ENCODE peak calls at places on chromosomes 16 and 17, in four cellular contexts. One of them, this sample, is unnamed.

GRCh38 chr16:4371481-4372314 is at the start of gene VASN:
- DNase-seq in pancreas: peak
- DNase-seq in PC-3: peak
- DNase-seq in Panc1: no peak
- DNase-seq in this sample: no peak

GRCh38 chr16:57720142-57720575 is 15.4 kb upstream of the KATNB1 start:
- DNase-seq in pancreas: peak
- DNase-seq in PC-3: peak
- DNase-seq in Panc1: no peak
- DNase-seq in this sample: no peak

GRCh38 chr17:70028397-70028796 is 46.6 kb upstream of the KCNJ16 start:
- DNase-seq in pancreas: no peak
- DNase-seq in PC-3: no peak
- DNase-seq in Panc1: no peak
- DNase-seq in this sample: no peak

GRCh38 chr16:86307518-86307903 is 202.8 kb upstream of the FOXF1 start:
- DNase-seq in pancreas: no peak
- DNase-seq in PC-3: peak
- DNase-seq in Panc1: no peak
- DNase-seq in this sample: peak

GRCh38 chr16:67897231-67897630 is 4.2 kb downstream of the PSKH1 start:
- DNase-seq in pancreas: no peak
- DNase-seq in PC-3: no peak
- DNase-seq in Panc1: no peak
- DNase-seq in this sample: no peak

GRCh38 chr17:35046740-35047283 is 16.7 kb downstream of the RFFL start:
- DNase-seq in pancreas: no peak
- DNase-seq in PC-3: no peak
- DNase-seq in Panc1: no peak
- DNase-seq in this sample: no peak

GRCh38 chr17:82058230-82058854 is 6.6 kb downstream of the GPS1 start:
- DNase-seq in pancreas: no peak
- DNase-seq in PC-3: no peak
- DNase-seq in Panc1: no peak
- DNase-seq in this sample: no peak

GRCh38 chr17:18059283-18059682 is 20.1 kb downstream of the GID4 start:
- DNase-seq in pancreas: no peak
- DNase-seq in PC-3: peak
- DNase-seq in Panc1: no peak
- DNase-seq in this sample: peak

DNA sequence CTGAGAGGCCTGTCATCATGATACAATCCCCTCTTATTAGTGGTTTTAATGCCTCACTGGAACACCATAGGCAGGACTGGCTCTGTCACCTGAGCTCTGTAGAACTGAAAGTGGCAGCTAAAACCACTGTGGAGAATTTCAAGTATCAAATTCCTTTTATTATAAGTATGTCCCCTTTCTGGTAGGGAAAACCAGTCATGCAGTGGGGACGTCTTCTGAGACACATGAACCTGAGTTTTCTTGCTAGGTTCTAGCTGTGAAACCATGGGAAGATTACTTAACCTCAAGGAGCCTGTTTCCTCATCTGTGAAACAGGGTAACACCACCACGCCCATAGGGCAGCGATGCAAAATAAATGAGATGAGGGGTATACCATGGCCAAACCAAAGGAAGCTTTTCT is 4.7 kb downstream of the VAC14 start:
- DNase-seq in pancreas: no peak
- DNase-seq in PC-3: no peak
- DNase-seq in Panc1: no peak
- DNase-seq in this sample: no peak
- H3K27ac ChIP-seq in pancreas: no peak
- H3K27ac ChIP-seq in PC-3: no peak
- H3K27ac ChIP-seq in Panc1: no peak
- H3K27ac ChIP-seq in this sample: no peak

DNA sequence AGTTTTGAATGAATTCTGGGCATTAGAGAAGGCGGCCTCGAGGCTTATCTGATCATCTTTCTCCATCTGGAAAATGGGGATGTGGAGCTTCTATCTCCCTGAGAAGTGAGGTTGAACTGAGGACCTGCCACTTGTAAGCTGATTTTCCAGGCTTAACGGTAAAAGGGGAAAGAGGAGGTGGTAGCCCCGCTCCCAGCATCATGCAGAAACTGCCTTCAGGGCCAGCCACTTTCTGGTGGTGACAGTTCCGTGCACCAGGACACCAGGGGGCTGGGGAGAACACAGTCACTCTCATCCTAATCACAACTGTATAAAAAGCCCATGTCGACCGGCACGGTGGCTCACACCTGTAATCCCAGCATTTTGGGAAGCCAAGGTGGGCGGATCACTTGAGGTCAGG is 20.9 kb upstream of the CPSF4L start:
- DNase-seq in pancreas: no peak
- DNase-seq in PC-3: no peak
- DNase-seq in Panc1: no peak
- DNase-seq in this sample: no peak
- H3K27ac ChIP-seq in pancreas: peak
- H3K27ac ChIP-seq in PC-3: no peak
- H3K27ac ChIP-seq in Panc1: no peak
- H3K27ac ChIP-seq in this sample: no peak

DNA sequence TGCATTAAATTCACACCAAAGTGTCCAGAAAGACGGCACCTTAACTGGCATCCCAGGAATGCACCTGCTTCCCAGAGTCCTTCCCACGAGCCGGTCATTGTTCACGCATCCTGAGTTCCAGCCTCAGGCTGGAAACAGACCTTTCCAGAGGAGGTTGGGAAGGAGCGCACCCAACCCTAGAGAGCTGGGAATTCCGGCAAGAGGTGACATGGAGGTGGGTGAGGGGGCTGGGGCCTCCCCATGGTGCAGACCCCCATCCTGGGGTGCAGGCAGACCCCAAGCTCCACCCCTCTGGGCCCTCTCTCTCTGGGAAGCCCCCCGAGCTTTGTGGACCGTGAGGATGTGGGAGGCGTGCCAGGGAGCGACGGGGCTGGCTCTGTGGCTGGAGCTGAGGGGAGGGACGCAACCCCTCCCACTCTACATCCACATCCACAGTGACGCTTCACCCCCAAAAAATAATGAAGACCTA is 15.8 kb downstream of the CHMP1A start:
- DNase-seq in pancreas: no peak
- DNase-seq in PC-3: no peak
- DNase-seq in Panc1: no peak
- DNase-seq in this sample: no peak
- H3K27ac ChIP-seq in pancreas: no peak
- H3K27ac ChIP-seq in PC-3: no peak
- H3K27ac ChIP-seq in Panc1: no peak
- H3K27ac ChIP-seq in this sample: no peak

GRCh38 chr16:50722960-50723359 is 18.9 kb upstream of the CYLD start:
- DNase-seq in pancreas: no peak
- DNase-seq in PC-3: no peak
- DNase-seq in Panc1: no peak
- DNase-seq in this sample: no peak

GRCh38 chr16:50722410-50722737 is 19.5 kb upstream of the CYLD start:
- DNase-seq in pancreas: no peak
- DNase-seq in PC-3: no peak
- DNase-seq in Panc1: no peak
- DNase-seq in this sample: no peak

GRCh38 chr16:50719401-50720337 is 22.2 kb upstream of the CYLD start:
- DNase-seq in pancreas: no peak
- DNase-seq in PC-3: no peak
- DNase-seq in Panc1: no peak
- DNase-seq in this sample: no peak

GRCh38 chr16:50724237-50724747 is 17.6 kb upstream of the CYLD start:
- DNase-seq in pancreas: no peak
- DNase-seq in PC-3: no peak
- DNase-seq in Panc1: no peak
- DNase-seq in this sample: no peak

GRCh38 chr16:50721549-50722409 is 20.1 kb upstream of the CYLD start:
- DNase-seq in pancreas: peak
- DNase-seq in PC-3: peak
- DNase-seq in Panc1: no peak
- DNase-seq in this sample: no peak
- H3K27ac ChIP-seq in pancreas: peak
- H3K27ac ChIP-seq in PC-3: no peak
- H3K27ac ChIP-seq in Panc1: no peak
- H3K27ac ChIP-seq in this sample: peak

DNA sequence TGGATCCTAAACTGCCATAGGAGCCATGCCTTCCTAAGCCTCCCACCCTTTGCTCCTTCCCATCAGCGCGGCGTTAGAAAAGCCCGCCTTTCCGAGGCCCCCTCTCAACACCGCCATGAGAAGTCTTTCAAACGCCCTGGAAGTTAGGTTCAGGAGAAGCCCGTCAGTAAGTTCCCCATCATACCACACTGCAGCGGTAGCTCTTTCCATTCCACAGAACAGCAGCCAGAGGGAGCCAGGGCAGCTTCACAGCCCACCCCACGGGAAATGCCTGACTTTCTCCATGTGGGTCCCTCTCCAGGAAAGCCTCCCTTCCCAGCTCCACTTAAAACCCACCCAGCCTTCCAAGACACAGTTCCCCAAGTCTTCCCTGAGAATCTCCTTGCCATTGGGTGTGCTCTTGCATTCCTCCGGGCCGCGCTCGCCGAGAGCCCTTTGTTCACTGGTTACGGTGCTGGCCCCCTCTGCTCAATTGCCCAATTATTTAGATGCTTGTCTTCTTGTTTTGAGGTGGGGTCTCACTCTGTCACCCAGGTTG is 28.7 kb downstream of the KIAA0513 start:
- DNase-seq in pancreas: no peak
- DNase-seq in PC-3: no peak
- DNase-seq in Panc1: no peak
- DNase-seq in this sample: no peak
- H3K27ac ChIP-seq in pancreas: peak
- H3K27ac ChIP-seq in PC-3: no peak
- H3K27ac ChIP-seq in Panc1: no peak
- H3K27ac ChIP-seq in this sample: no peak